ENCODE peak calls at places on chromosomes 6 and 20, in nine cellular contexts. One of them, this sample, is unnamed.

GRCh38 chr6:34897708-34898107 is 8.7 kb downstream of the ANKS1A start:
- DNase-seq in GM12865: no peak
- DNase-seq in NCI-H1092 treated with DMSO at 0.1 percent for 48 hours: no peak
- DNase-seq in DMS153: no peak
- DNase-seq in fibroblast of mammary gland: no peak
- DNase-seq in RKO: no peak
- DNase-seq in EH: no peak
- DNase-seq in kidney: no peak
- DNase-seq in T follicular helper cell: no peak
- DNase-seq in this sample: no peak

GRCh38 chr6:53544050-53544499 is 826 bp downstream of the GCLC start:
- DNase-seq in kidney: no peak
- DNase-seq in GM12865: no peak
- DNase-seq in EH: peak; percentile 30
- DNase-seq in RKO: peak; percentile 14
- DNase-seq in T follicular helper cell: no peak
- DNase-seq in NCI-H1092 treated with DMSO at 0.1 percent for 48 hours: peak; percentile 49
- DNase-seq in DMS153: no peak
- DNase-seq in fibroblast of mammary gland: no peak
- DNase-seq in this sample: no peak

GRCh38 chr6:4192173-4192572 is 56.8 kb upstream of the ECI2 start:
- DNase-seq in GM12865: no peak
- DNase-seq in EH: no peak
- DNase-seq in NCI-H1092 treated with DMSO at 0.1 percent for 48 hours: no peak
- DNase-seq in fibroblast of mammary gland: no peak
- DNase-seq in DMS153: no peak
- DNase-seq in kidney: no peak
- DNase-seq in T follicular helper cell: no peak
- DNase-seq in RKO: no peak
- DNase-seq in this sample: no peak

GRCh38 chr6:21769405-21769851 is 175.9 kb downstream of the SOX4 start:
- DNase-seq in EH: peak; percentile 96
- DNase-seq in fibroblast of mammary gland: peak; percentile 94
- DNase-seq in T follicular helper cell: no peak
- DNase-seq in DMS153: no peak
- DNase-seq in NCI-H1092 treated with DMSO at 0.1 percent for 48 hours: no peak
- DNase-seq in GM12865: no peak
- DNase-seq in kidney: no peak
- DNase-seq in RKO: no peak
- DNase-seq in this sample: no peak

GRCh38 chr6:158067436-158068015 is 85.9 kb downstream of the SYNJ2 start:
- DNase-seq in EH: no peak
- DNase-seq in DMS153: no peak
- DNase-seq in NCI-H1092 treated with DMSO at 0.1 percent for 48 hours: no peak
- DNase-seq in RKO: no peak
- DNase-seq in GM12865: no peak
- DNase-seq in T follicular helper cell: no peak
- DNase-seq in kidney: peak; percentile 66
- DNase-seq in fibroblast of mammary gland: no peak
- DNase-seq in this sample: no peak

GRCh38 chr20:4937422-4938319 is 63.6 kb downstream of the SLC23A2 start:
- DNase-seq in DMS153: peak; percentile 64
- DNase-seq in GM12865: no peak
- DNase-seq in EH: no peak
- DNase-seq in T follicular helper cell: no peak
- DNase-seq in NCI-H1092 treated with DMSO at 0.1 percent for 48 hours: peak; percentile 90
- DNase-seq in fibroblast of mammary gland: no peak
- DNase-seq in RKO: no peak
- DNase-seq in kidney: no peak
- DNase-seq in this sample: no peak

GRCh38 chr6:73521351-73522254 is 771 bp upstream of the EEF1A1 start:
- DNase-seq in GM12865: peak; percentile 58
- DNase-seq in NCI-H1092 treated with DMSO at 0.1 percent for 48 hours: peak; percentile 93
- DNase-seq in fibroblast of mammary gland: peak; percentile 91
- DNase-seq in kidney: peak; percentile 94
- DNase-seq in EH: peak; percentile 87
- DNase-seq in DMS153: peak; percentile 88
- DNase-seq in RKO: peak; percentile 87
- DNase-seq in T follicular helper cell: no peak
- DNase-seq in this sample: no peak

GRCh38 chr20:22796465-22797077 is 212.2 kb upstream of the FOXA2 start:
- DNase-seq in DMS153: no peak
- DNase-seq in EH: peak; percentile 87
- DNase-seq in T follicular helper cell: no peak
- DNase-seq in RKO: no peak
- DNase-seq in fibroblast of mammary gland: peak; percentile 59
- DNase-seq in kidney: no peak
- DNase-seq in NCI-H1092 treated with DMSO at 0.1 percent for 48 hours: no peak
- DNase-seq in GM12865: no peak
- DNase-seq in this sample: no peak

GRCh38 chr6:48099713-48100675 is 11.0 kb downstream of the PTCHD4 start:
- DNase-seq in GM12865: no peak
- DNase-seq in fibroblast of mammary gland: no peak
- DNase-seq in RKO: no peak
- DNase-seq in kidney: no peak
- DNase-seq in EH: no peak
- DNase-seq in DMS153: no peak
- DNase-seq in NCI-H1092 treated with DMSO at 0.1 percent for 48 hours: no peak
- DNase-seq in T follicular helper cell: no peak
- DNase-seq in this sample: no peak

This sample was measured in CMK.